ENCODE peak calls at places on chromosome 1, in six cellular contexts. One of them, this sample, is unnamed.

GRCh38 chr1:150981177-150981804 is 801 bp upstream of the ANXA9 start:
- DNase-seq in neuronal stem cell: no peak
- DNase-seq in H9: peak
- DNase-seq in trophoblast cell: peak
- DNase-seq in mesenchymal stem cell: no peak
- DNase-seq in H1: peak
- DNase-seq in this sample: no peak

GRCh38 chr1:53552981-53553733 is 94.0 kb downstream of the DMRTB1 start:
- DNase-seq in neuronal stem cell: no peak
- DNase-seq in H9: no peak
- DNase-seq in trophoblast cell: no peak
- DNase-seq in mesenchymal stem cell: no peak
- DNase-seq in H1: no peak
- DNase-seq in this sample: peak

GRCh38 chr1:204513117-204513716 is 3.0 kb upstream of the MDM4 start:
- DNase-seq in neuronal stem cell: no peak
- DNase-seq in H9: no peak
- DNase-seq in trophoblast cell: no peak
- DNase-seq in mesenchymal stem cell: no peak
- DNase-seq in H1: no peak
- DNase-seq in this sample: no peak

GRCh38 chr1:160399544-160400283 is 650 bp upstream of the VANGL2 start:
- DNase-seq in neuronal stem cell: no peak
- DNase-seq in H9: no peak
- DNase-seq in trophoblast cell: no peak
- DNase-seq in mesenchymal stem cell: no peak
- DNase-seq in H1: no peak
- DNase-seq in this sample: no peak

GRCh38 chr1:37851782-37852210 is 7.6 kb downstream of the MTF1 start:
- DNase-seq in neuronal stem cell: no peak
- DNase-seq in H9: no peak
- DNase-seq in trophoblast cell: no peak
- DNase-seq in mesenchymal stem cell: no peak
- DNase-seq in H1: no peak
- DNase-seq in this sample: peak

GRCh38 chr1:58460469-58460868 is 86.1 kb downstream of the OMA1 start:
- DNase-seq in neuronal stem cell: peak
- DNase-seq in H9: no peak
- DNase-seq in trophoblast cell: no peak
- DNase-seq in mesenchymal stem cell: peak
- DNase-seq in H1: no peak
- DNase-seq in this sample: peak

GRCh38 chr1:15956150-15956549 is 19.8 kb downstream of the ZBTB17 start:
- DNase-seq in neuronal stem cell: no peak
- DNase-seq in H9: no peak
- DNase-seq in trophoblast cell: peak
- DNase-seq in mesenchymal stem cell: peak
- DNase-seq in H1: no peak
- DNase-seq in this sample: peak

GRCh38 chr1:24501371-24502167 is 1.1 kb upstream of the RCAN3 start:
- DNase-seq in neuronal stem cell: no peak
- DNase-seq in H9: no peak
- DNase-seq in trophoblast cell: peak
- DNase-seq in mesenchymal stem cell: peak
- DNase-seq in H1: no peak
- DNase-seq in this sample: no peak

GRCh38 chr1:197771388-197771787 is 3.9 kb downstream of the DENND1B start:
- DNase-seq in neuronal stem cell: no peak
- DNase-seq in H9: no peak
- DNase-seq in trophoblast cell: no peak
- DNase-seq in mesenchymal stem cell: no peak
- DNase-seq in H1: no peak
- DNase-seq in this sample: no peak

GRCh38 chr1:89973481-89974127 is 21.3 kb upstream of the ZNF326 start:
- DNase-seq in neuronal stem cell: no peak
- DNase-seq in H9: no peak
- DNase-seq in trophoblast cell: no peak
- DNase-seq in mesenchymal stem cell: no peak
- DNase-seq in H1: no peak
- DNase-seq in this sample: no peak

GRCh38 chr1:72283204-72284083 is 1.1 kb upstream of the NEGR1 start:
- DNase-seq in neuronal stem cell: peak
- DNase-seq in H9: peak
- DNase-seq in trophoblast cell: peak
- DNase-seq in mesenchymal stem cell: peak
- DNase-seq in H1: peak
- DNase-seq in this sample: peak

GRCh38 chr1:224565186-224565585 is 50.9 kb upstream of the CNIH3 start:
- DNase-seq in neuronal stem cell: no peak
- DNase-seq in H9: no peak
- DNase-seq in trophoblast cell: peak
- DNase-seq in mesenchymal stem cell: peak
- DNase-seq in H1: no peak
- DNase-seq in this sample: peak

GRCh38 chr1:198113302-198113701 is 43.5 kb upstream of the NEK7 start:
- DNase-seq in neuronal stem cell: no peak
- DNase-seq in H9: no peak
- DNase-seq in trophoblast cell: peak
- DNase-seq in mesenchymal stem cell: no peak
- DNase-seq in H1: no peak
- DNase-seq in this sample: peak

GRCh38 chr1:82064701-82065100 is 264.0 kb downstream of the ADGRL2 start:
- DNase-seq in neuronal stem cell: no peak
- DNase-seq in H9: no peak
- DNase-seq in trophoblast cell: no peak
- DNase-seq in mesenchymal stem cell: no peak
- DNase-seq in H1: no peak
- DNase-seq in this sample: no peak

GRCh38 chr1:239987103-239987745 is 104.5 kb upstream of the FMN2 start:
- DNase-seq in neuronal stem cell: no peak
- DNase-seq in H9: no peak
- DNase-seq in trophoblast cell: peak
- DNase-seq in mesenchymal stem cell: peak
- DNase-seq in H1: no peak
- DNase-seq in this sample: peak

GRCh38 chr1:109490029-109490933 is 3.6 kb upstream of the CYB561D1 start:
- DNase-seq in neuronal stem cell: no peak
- DNase-seq in H9: peak
- DNase-seq in trophoblast cell: peak
- DNase-seq in mesenchymal stem cell: peak
- DNase-seq in H1: peak
- DNase-seq in this sample: peak

GRCh38 chr1:10637400-10637799 is 159.0 kb downstream of the CASZ1 start:
- DNase-seq in neuronal stem cell: no peak
- DNase-seq in H9: no peak
- DNase-seq in trophoblast cell: no peak
- DNase-seq in mesenchymal stem cell: no peak
- DNase-seq in H1: no peak
- DNase-seq in this sample: no peak

GRCh38 chr1:58627221-58627620 is 50.2 kb upstream of the TACSTD2 start:
- DNase-seq in neuronal stem cell: no peak
- DNase-seq in H9: no peak
- DNase-seq in trophoblast cell: no peak
- DNase-seq in mesenchymal stem cell: no peak
- DNase-seq in H1: no peak
- DNase-seq in this sample: peak

GRCh38 chr1:118944546-118944945 is 43.6 kb downstream of the TBX15 start:
- DNase-seq in neuronal stem cell: no peak
- DNase-seq in H9: no peak
- DNase-seq in trophoblast cell: no peak
- DNase-seq in mesenchymal stem cell: no peak
- DNase-seq in H1: no peak
- DNase-seq in this sample: no peak

GRCh38 chr1:118947003-118947765 is 41.0 kb downstream of the TBX15 start:
- DNase-seq in neuronal stem cell: no peak
- DNase-seq in H9: no peak
- DNase-seq in trophoblast cell: no peak
- DNase-seq in mesenchymal stem cell: no peak
- DNase-seq in H1: no peak
- DNase-seq in this sample: no peak

GRCh38 chr1:118940957-118941356 is 47.2 kb downstream of the TBX15 start:
- DNase-seq in neuronal stem cell: no peak
- DNase-seq in H9: no peak
- DNase-seq in trophoblast cell: no peak
- DNase-seq in mesenchymal stem cell: no peak
- DNase-seq in H1: no peak
- DNase-seq in this sample: no peak

GRCh38 chr1:118945460-118945859 is 42.7 kb downstream of the TBX15 start:
- DNase-seq in neuronal stem cell: no peak
- DNase-seq in H9: no peak
- DNase-seq in trophoblast cell: no peak
- DNase-seq in mesenchymal stem cell: no peak
- DNase-seq in H1: no peak
- DNase-seq in this sample: no peak

DNA sequence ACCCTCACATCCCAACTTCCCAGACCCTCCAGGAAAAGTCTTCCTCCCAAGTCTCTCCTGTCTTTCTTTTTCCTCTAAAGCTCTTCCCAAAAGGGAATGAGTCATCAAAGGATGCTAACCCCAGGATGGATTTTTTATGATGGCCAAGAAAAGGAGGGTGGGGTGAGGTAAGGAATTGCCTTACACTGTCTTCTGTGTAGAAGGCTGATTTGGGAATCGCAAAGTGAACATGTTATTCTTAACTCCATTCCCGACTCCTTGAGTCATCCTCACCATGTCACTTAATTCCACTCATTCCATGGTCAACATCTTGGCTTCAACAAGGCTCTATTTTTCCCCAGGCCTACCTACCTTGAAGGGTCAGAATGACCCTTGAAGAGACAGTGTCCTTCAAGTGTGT is 44.0 kb downstream of the TBX15 start:
- DNase-seq in neuronal stem cell: no peak
- DNase-seq in H9: no peak
- DNase-seq in trophoblast cell: peak
- DNase-seq in mesenchymal stem cell: no peak
- DNase-seq in H1: no peak
- DNase-seq in this sample: no peak
- H3K14ac ChIP-seq in neuronal stem cell: no peak
- H3K14ac ChIP-seq in H9: no peak
- H3K14ac ChIP-seq in trophoblast cell: no peak
- H3K14ac ChIP-seq in mesenchymal stem cell: no peak
- H3K14ac ChIP-seq in H1: no peak
- H3K14ac ChIP-seq in this sample: no peak

DNA sequence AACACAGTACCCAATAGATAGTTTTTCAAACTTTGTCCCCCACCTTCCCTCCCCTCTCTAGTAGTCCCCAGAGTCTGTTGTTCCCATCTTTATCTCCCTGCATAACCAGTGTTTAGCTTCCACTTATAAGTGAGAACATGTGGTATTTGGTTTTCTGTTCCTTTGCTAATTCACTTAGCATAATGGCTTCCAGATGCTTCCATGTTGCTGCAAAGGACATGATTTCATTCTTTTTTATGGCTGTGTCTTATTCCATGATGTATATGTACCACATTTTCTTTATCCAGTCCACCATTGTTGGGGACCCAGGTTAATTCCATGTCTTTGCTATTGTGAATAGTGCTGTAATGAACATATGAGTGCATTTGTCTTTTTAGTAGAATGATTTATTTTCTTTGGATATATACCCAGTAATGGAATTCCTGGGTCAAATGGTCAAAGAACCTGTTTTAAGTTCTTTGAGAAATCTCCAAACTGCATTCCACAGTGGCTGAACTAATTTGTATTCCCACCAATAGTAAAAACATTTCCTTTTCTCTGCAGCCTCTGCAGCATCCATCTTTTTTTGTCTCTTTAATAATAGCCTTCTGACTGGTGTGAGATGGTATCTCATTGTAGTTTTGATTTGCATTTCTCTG is 126.0 kb downstream of the AK5 start:
- DNase-seq in neuronal stem cell: no peak
- DNase-seq in H9: no peak
- DNase-seq in trophoblast cell: no peak
- DNase-seq in mesenchymal stem cell: no peak
- DNase-seq in H1: no peak
- DNase-seq in this sample: peak
- H3K14ac ChIP-seq in neuronal stem cell: no peak
- H3K14ac ChIP-seq in H9: no peak
- H3K14ac ChIP-seq in trophoblast cell: no peak
- H3K14ac ChIP-seq in mesenchymal stem cell: no peak
- H3K14ac ChIP-seq in H1: no peak
- H3K14ac ChIP-seq in this sample: peak

DNA sequence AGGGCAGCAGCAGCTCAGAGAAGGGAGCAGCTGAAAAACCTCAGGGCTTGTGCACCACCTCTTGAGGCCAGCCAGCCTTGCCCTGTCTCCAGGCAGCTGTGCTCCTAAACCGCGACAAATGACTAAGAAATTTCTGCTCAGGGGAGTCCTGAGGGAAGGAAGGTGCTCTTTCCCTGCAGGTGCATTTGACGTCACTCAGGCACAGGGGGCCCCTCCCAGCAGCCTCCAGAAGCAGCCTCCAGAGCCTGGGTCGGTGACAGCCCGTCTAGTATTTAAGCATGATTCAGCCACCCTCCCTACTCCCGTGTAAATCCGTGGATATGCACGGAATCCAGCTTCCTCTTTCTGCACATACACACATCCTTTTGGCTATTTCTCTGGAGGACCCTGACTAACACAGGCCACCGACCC is 560.5 kb downstream of the KIF26B start:
- DNase-seq in neuronal stem cell: no peak
- DNase-seq in H9: no peak
- DNase-seq in trophoblast cell: peak
- DNase-seq in mesenchymal stem cell: peak
- DNase-seq in H1: no peak
- DNase-seq in this sample: peak
- H3K14ac ChIP-seq in neuronal stem cell: no peak
- H3K14ac ChIP-seq in H9: peak
- H3K14ac ChIP-seq in trophoblast cell: no peak
- H3K14ac ChIP-seq in mesenchymal stem cell: no peak
- H3K14ac ChIP-seq in H1: no peak
- H3K14ac ChIP-seq in this sample: no peak

GRCh38 chr1:230052018-230052417 is 15.0 kb upstream of the GALNT2 start:
- DNase-seq in neuronal stem cell: no peak
- DNase-seq in H9: no peak
- DNase-seq in trophoblast cell: no peak
- DNase-seq in mesenchymal stem cell: no peak
- DNase-seq in H1: no peak
- DNase-seq in this sample: no peak
- H3K14ac ChIP-seq in neuronal stem cell: no peak
- H3K14ac ChIP-seq in H9: no peak
- H3K14ac ChIP-seq in trophoblast cell: no peak
- H3K14ac ChIP-seq in mesenchymal stem cell: no peak
- H3K14ac ChIP-seq in H1: no peak
- H3K14ac ChIP-seq in this sample: no peak

GRCh38 chr1:233240367-233240766 is 55.2 kb downstream of the PCNX2 start:
- DNase-seq in neuronal stem cell: no peak
- DNase-seq in H9: no peak
- DNase-seq in trophoblast cell: no peak
- DNase-seq in mesenchymal stem cell: no peak
- DNase-seq in H1: no peak
- DNase-seq in this sample: peak
- H3K14ac ChIP-seq in neuronal stem cell: no peak
- H3K14ac ChIP-seq in H9: no peak
- H3K14ac ChIP-seq in trophoblast cell: no peak
- H3K14ac ChIP-seq in mesenchymal stem cell: no peak
- H3K14ac ChIP-seq in H1: no peak
- H3K14ac ChIP-seq in this sample: peak

This sample was measured in IMR-90.